ENCODE peak calls at places on chromosomes 2 and 18, in five cellular contexts. K is OCI-LY7, P is heart right ventricle, J is H9, Y is brain microvascular endothelial cell. C is an unnamed sample.
A peak's percentile ranks its signal among the peaks of the same experiment; 100 is the strongest.

GRCh38 chr2:152456262-152456661 is 121.3 kb downstream of the FMNL2 start:
- DNase-seq in K (no peak), P (no peak), J (no peak), Y (peak; percentile 71), C (no peak)

GRCh38 chr2:239216251-239216613 is 184.6 kb downstream of the HDAC4 start:
- DNase-seq in K (no peak), P (no peak), J (no peak), Y (no peak), C (no peak)

GRCh38 chr2:48081317-48081628 is 175.0 kb upstream of the FBXO11 start:
- DNase-seq in K (no peak), P (no peak), J (no peak), Y (no peak), C (no peak)

GRCh38 chr2:1651131-1652066 is 92.9 kb downstream of the PXDN start:
- DNase-seq in K (no peak), P (no peak), J (no peak), Y (no peak), C (no peak)

GRCh38 chr2:239298126-239298804 is 102.6 kb downstream of the HDAC4 start:
- DNase-seq in K (peak; percentile 6), P (no peak), J (no peak), Y (no peak), C (no peak)

GRCh38 chr2:226794077-226794670 is 5.4 kb downstream of the IRS1 start:
- DNase-seq in K (no peak), P (no peak), J (no peak), Y (no peak), C (no peak)

GRCh38 chr2:68766378-68766845 is 31.8 kb downstream of the ARHGAP25 start:
- DNase-seq in K (peak; percentile 84), P (no peak), J (no peak), Y (peak; percentile 26), C (no peak)

GRCh38 chr18:12443631-12444030 is 35.9 kb downstream of the PRELID3A start:
- DNase-seq in K (no peak), P (no peak), J (no peak), Y (no peak), C (no peak)

GRCh38 chr18:23229472-23229871 is 94.2 kb downstream of the CABLES1 start:
- DNase-seq in K (no peak), P (no peak), J (no peak), Y (no peak), C (no peak)

GRCh38 chr2:12325806-12326205 is 390.9 kb upstream of the TRIB2 start:
- DNase-seq in K (no peak), P (no peak), J (peak; percentile 29), Y (peak; percentile 83), C (no peak)

GRCh38 chr2:239757154-239757760 is 267.9 kb downstream of the NDUFA10 start:
- DNase-seq in K (no peak), P (no peak), J (no peak), Y (no peak), C (no peak)

GRCh38 chr2:121036226-121036692 is 248.7 kb downstream of the TFCP2L1 start:
- DNase-seq in K (no peak), P (no peak), J (no peak), Y (no peak), C (no peak)

GRCh38 chr18:66440433-66440832 is 163.5 kb downstream of the CDH19 start:
- DNase-seq in K (no peak), P (no peak), J (no peak), Y (no peak), C (no peak)

GRCh38 chr2:54634564-54635511 is 88.6 kb upstream of the EML6 start:
- DNase-seq in K (peak; percentile 92), P (peak; percentile 86), J (no peak), Y (peak; percentile 93), C (no peak)

GRCh38 chr18:57542801-57543427 is 43.6 kb downstream of the FECH start:
- DNase-seq in K (no peak), P (no peak), J (no peak), Y (peak; percentile 21), C (no peak)

DNA sequence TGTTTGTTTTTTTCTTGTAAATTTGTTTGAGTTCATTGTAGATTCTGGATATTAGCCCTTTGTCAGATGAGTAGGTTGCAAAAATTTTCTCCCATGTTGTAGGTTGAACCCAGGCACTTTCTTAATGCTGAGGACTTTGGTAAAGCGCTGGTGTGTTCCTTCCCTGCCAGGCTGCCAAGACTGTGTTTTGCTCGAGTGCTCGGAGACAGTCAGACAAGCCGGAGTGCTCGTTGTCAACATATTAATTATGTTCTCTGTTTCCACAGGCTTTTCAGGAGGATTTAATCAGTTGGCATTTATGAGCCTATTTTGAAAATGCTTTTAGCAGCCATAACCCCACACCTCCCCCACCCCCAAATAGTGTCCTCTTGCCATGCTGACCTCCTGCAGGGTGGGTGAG is 6.4 kb downstream of the MTCL1 start:
- DNase-seq in K (no peak), P (no peak), J (no peak), Y (no peak), C (no peak)
- H3K27ac ChIP-seq in K (no peak overlapping the region), P (no peak overlapping the region), J (no peak overlapping the region), Y (no peak overlapping the region), C (no peak overlapping the region)

GRCh38 chr2:206518997-206519396 is 75.7 kb downstream of the ADAM23 start:
- DNase-seq in K (no peak), P (no peak), J (no peak), Y (no peak), C (no peak)

GRCh38 chr2:206520450-206520849 is 77.1 kb downstream of the ADAM23 start:
- DNase-seq in K (no peak), P (no peak), J (no peak), Y (no peak), C (no peak)

GRCh38 chr2:206521612-206522011 is 78.3 kb downstream of the ADAM23 start:
- DNase-seq in K (no peak), P (no peak), J (no peak), Y (no peak), C (no peak)

GRCh38 chr2:206526416-206526815 is 83.1 kb downstream of the ADAM23 start:
- DNase-seq in K (no peak), P (no peak), J (no peak), Y (no peak), C (no peak)

GRCh38 chr2:206521115-206521514 is 77.8 kb downstream of the ADAM23 start:
- DNase-seq in K (no peak), P (no peak), J (no peak), Y (no peak), C (no peak)
- H3K27ac ChIP-seq in K (no peak overlapping the region), P (no peak overlapping the region), J (no peak overlapping the region), Y (no peak overlapping the region), C (no peak overlapping the region)

DNA sequence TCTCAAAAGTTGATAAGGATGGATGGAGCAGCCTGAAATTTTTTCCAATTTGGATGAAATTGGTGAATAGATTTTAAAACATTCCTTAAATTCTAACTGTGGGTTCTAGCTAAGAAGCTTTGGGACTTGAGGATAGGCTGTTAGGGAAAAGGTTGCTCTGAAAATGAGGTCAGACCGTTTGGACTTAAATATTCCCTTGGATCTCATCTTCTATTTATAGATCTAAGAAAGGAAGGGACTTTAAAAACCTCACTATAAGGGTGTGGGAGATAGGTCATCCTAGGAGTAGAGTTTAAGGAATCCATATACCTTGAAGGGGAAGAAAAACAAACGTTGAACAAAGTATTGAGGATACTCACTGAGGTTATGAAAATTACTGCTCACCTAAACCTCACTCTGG is 17.4 kb upstream of the SNORC start:
- DNase-seq in K (no peak), P (no peak), J (no peak), Y (no peak), C (no peak)
- H3K27ac ChIP-seq in K (no peak overlapping the region), P (no peak overlapping the region), J (no peak overlapping the region), Y (no peak overlapping the region), C (no peak overlapping the region)

GRCh38 chr2:96529376-96530143 is 7.0 kb upstream of the ARID5A start:
- DNase-seq in K (no peak), P (no peak), J (no peak), Y (no peak), C (no peak)
- H3K27ac ChIP-seq in K (no peak overlapping the region), P (peak overlapping the region; percentile 82), J (no peak overlapping the region), Y (no peak overlapping the region), C (no peak overlapping the region)

DNA sequence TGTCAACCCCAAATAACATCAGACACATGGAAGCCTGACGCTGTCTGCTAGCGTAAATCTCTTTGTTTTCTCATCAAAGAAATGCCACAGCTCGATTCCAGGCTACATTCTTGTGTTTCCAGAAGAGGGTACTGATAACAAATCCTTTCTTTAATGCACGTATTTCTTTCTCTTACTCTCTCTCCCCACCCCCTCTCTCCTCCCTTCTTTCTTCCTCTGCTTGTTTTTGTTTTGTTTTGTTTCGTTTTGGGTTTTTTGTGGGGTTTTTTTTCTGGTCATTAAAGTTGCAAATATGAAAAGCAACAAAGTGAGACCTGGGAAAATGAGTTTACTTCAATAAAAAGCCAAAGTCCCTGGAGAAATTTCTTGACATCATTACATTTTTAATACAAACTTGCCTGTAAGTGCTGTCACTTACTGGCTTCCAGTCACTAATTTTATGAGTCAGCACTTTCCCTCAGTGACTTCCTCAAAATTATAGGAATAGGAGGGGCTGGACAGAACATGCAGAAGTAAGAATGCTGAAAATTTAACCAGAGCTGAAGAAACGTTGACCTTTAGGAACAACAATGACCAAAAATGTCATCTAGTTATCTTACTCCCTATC is 106.7 kb upstream of the NABP1 start:
- DNase-seq in K (peak; percentile 31), P (no peak), J (no peak), Y (peak; percentile 65), C (no peak)
- H3K27ac ChIP-seq in K (no peak overlapping the region), P (no peak overlapping the region), J (no peak overlapping the region), Y (peak overlapping the region; percentile 41), C (no peak overlapping the region)